ENCODE peak calls at places on chromosomes 3 and 15, in five cellular contexts. One of them, this sample, is unnamed.

GRCh38 chr15:80404719-80405553 is 754 bp downstream of the ARNT2 start:
- DNase-seq in heart left ventricle: no peak
- DNase-seq in cardiac muscle cell: peak; percentile 12
- DNase-seq in A549: peak; percentile 33
- DNase-seq in AG04449: no peak
- DNase-seq in this sample: peak; percentile 4

GRCh38 chr3:171320721-171321120 is 139.5 kb downstream of the TNIK start:
- DNase-seq in heart left ventricle: peak; percentile 60
- DNase-seq in A549: no peak
- DNase-seq in cardiac muscle cell: peak; percentile 68
- DNase-seq in AG04449: no peak
- DNase-seq in this sample: no peak

GRCh38 chr15:50883903-50884302 is 24.6 kb upstream of the AP4E1 start:
- DNase-seq in AG04449: no peak
- DNase-seq in cardiac muscle cell: peak; percentile 65
- DNase-seq in heart left ventricle: peak; percentile 29
- DNase-seq in A549: peak; percentile 52
- DNase-seq in this sample: peak; percentile 67

GRCh38 chr3:64462203-64463120 is 225.3 kb downstream of the ADAMTS9 start:
- DNase-seq in AG04449: peak; percentile 79
- DNase-seq in A549: no peak
- DNase-seq in heart left ventricle: no peak
- DNase-seq in cardiac muscle cell: peak; percentile 87
- DNase-seq in this sample: peak; percentile 93

GRCh38 chr3:101077361-101078011 is 84.3 kb upstream of the ABI3BP start:
- DNase-seq in cardiac muscle cell: peak; percentile 62
- DNase-seq in AG04449: no peak
- DNase-seq in A549: peak; percentile 73
- DNase-seq in heart left ventricle: no peak
- DNase-seq in this sample: peak; percentile 51

GRCh38 chr3:101036213-101036618 is 43.0 kb upstream of the ABI3BP start:
- DNase-seq in heart left ventricle: no peak
- DNase-seq in AG04449: peak; percentile 96
- DNase-seq in cardiac muscle cell: peak; percentile 94
- DNase-seq in A549: peak; percentile 84
- DNase-seq in this sample: peak; percentile 96

GRCh38 chr15:88992912-88993376 is 79.8 kb upstream of the MFGE8 start:
- DNase-seq in heart left ventricle: no peak
- DNase-seq in cardiac muscle cell: no peak
- DNase-seq in A549: no peak
- DNase-seq in AG04449: no peak
- DNase-seq in this sample: no peak

GRCh38 chr3:127815001-127815400 is 7.3 kb downstream of the MGLL start:
- DNase-seq in cardiac muscle cell: no peak
- DNase-seq in A549: no peak
- DNase-seq in AG04449: no peak
- DNase-seq in heart left ventricle: no peak
- DNase-seq in this sample: no peak

GRCh38 chr3:106765342-106765741 is 611.9 kb upstream of the CCDC54 start:
- DNase-seq in AG04449: peak; percentile 26
- DNase-seq in A549: peak; percentile 14
- DNase-seq in heart left ventricle: no peak
- DNase-seq in cardiac muscle cell: peak; percentile 93
- DNase-seq in this sample: peak; percentile 90

DNA sequence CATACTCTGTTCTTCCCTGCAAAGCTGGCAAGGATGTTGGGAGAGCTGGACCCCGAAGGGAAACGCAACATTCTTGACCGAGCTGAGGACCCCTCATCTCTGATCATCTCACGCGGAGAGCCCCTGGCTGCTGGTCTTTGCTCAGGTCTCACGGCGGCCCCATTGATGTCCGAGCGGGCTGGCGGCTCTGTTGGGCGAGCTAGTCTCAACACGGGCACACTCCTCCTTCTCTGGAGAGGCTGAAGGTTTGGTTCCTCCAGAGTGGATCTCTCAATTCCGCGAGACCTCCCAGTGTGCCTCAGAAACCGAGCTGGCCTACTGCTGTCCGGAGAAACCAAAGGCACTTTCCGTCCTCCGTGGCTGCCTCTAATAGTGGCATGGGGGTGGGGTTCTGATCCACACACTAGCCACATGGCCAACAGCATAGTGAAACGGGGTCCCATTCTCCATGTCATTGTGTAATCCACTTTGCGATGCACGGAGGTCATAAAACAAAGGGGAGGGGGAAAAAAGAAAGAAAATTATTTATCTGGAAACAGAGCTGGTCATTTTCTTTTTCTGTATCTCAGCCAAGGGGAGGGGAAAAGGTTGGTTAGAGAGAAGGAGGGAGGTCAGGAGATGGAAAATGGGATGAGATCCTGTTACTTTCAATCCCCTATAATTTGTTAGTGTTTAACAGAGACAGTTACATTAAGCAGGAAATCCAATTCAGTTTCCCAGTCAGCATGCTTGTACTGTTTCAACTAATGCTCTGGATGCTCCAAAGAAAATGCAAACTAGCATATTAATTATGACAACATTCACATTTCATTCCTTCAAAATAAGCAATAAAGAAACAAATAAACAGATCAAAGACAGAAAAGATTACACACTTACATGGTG is 1.3 kb downstream of the CCDC80 start:
- DNase-seq in cardiac muscle cell: peak; percentile 62
- DNase-seq in heart left ventricle: no peak
- DNase-seq in AG04449: no peak
- DNase-seq in A549: no peak
- DNase-seq in this sample: no peak
- H3K4me3 ChIP-seq in cardiac muscle cell: peak overlapping the region; percentile 21
- H3K4me3 ChIP-seq in heart left ventricle: peak overlapping the region; percentile 38
- H3K4me3 ChIP-seq in AG04449: peak overlapping the region; percentile 74
- H3K4me3 ChIP-seq in A549: peak overlapping the region; percentile 47
- H3K4me3 ChIP-seq in this sample: peak overlapping the region; percentile 74

DNA sequence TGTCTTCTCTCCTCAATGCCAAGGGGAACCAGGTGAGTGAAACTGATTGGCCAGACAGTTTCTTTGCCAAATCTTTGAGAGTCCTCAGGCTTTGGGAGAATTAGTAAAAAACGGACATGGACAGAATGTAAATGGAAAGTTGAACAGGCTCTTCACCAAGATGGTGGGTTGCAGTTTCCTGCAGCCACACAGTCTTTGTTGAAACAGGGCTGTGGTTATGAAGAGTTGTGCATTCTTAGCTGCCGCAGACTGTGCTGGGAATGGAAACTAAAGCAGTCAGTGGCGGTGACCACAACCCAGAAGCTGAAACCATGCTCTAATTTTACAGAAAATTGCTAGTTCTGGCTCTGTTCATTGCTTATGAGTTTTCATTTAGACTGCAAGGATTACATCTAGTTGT is 42.1 kb upstream of the TASOR start:
- DNase-seq in AG04449: no peak
- DNase-seq in heart left ventricle: no peak
- DNase-seq in cardiac muscle cell: no peak
- DNase-seq in A549: no peak
- DNase-seq in this sample: peak; percentile 5
- H3K4me3 ChIP-seq in AG04449: no peak overlapping the region
- H3K4me3 ChIP-seq in heart left ventricle: no peak overlapping the region
- H3K4me3 ChIP-seq in cardiac muscle cell: no peak overlapping the region
- H3K4me3 ChIP-seq in A549: no peak overlapping the region
- H3K4me3 ChIP-seq in this sample: no peak overlapping the region

GRCh38 chr3:37863552-37863865 is 1.8 kb downstream of the CTDSPL start:
- DNase-seq in A549: no peak
- DNase-seq in AG04449: no peak
- DNase-seq in cardiac muscle cell: no peak
- DNase-seq in heart left ventricle: no peak
- DNase-seq in this sample: no peak
- H3K4me3 ChIP-seq in A549: no peak overlapping the region
- H3K4me3 ChIP-seq in AG04449: no peak overlapping the region
- H3K4me3 ChIP-seq in cardiac muscle cell: no peak overlapping the region
- H3K4me3 ChIP-seq in heart left ventricle: no peak overlapping the region
- H3K4me3 ChIP-seq in this sample: no peak overlapping the region

GRCh38 chr3:26004205-26004604 is 214.3 kb downstream of the OXSM start:
- DNase-seq in A549: no peak
- DNase-seq in heart left ventricle: no peak
- DNase-seq in AG04449: no peak
- DNase-seq in cardiac muscle cell: no peak
- DNase-seq in this sample: no peak
- H3K4me3 ChIP-seq in A549: no peak overlapping the region
- H3K4me3 ChIP-seq in heart left ventricle: no peak overlapping the region
- H3K4me3 ChIP-seq in AG04449: no peak overlapping the region
- H3K4me3 ChIP-seq in cardiac muscle cell: no peak overlapping the region
- H3K4me3 ChIP-seq in this sample: no peak overlapping the region

GRCh38 chr15:58063612-58064011 is 1.9 kb downstream of the ALDH1A2 start:
- DNase-seq in A549: no peak
- DNase-seq in AG04449: no peak
- DNase-seq in cardiac muscle cell: no peak
- DNase-seq in heart left ventricle: no peak
- DNase-seq in this sample: no peak

GRCh38 chr15:58065011-58065444 is 483 bp downstream of the ALDH1A2 start:
- DNase-seq in cardiac muscle cell: peak; percentile 37
- DNase-seq in A549: no peak
- DNase-seq in AG04449: no peak
- DNase-seq in heart left ventricle: peak; percentile 34
- DNase-seq in this sample: no peak

GRCh38 chr15:58062983-58063382 is 2.5 kb downstream of the ALDH1A2 start:
- DNase-seq in A549: no peak
- DNase-seq in heart left ventricle: no peak
- DNase-seq in cardiac muscle cell: no peak
- DNase-seq in AG04449: no peak
- DNase-seq in this sample: no peak

GRCh38 chr15:58065445-58066041 is at the start of gene ALDH1A2:
- DNase-seq in cardiac muscle cell: peak; percentile 38
- DNase-seq in AG04449: no peak
- DNase-seq in A549: no peak
- DNase-seq in heart left ventricle: peak; percentile 40
- DNase-seq in this sample: no peak

DNA sequence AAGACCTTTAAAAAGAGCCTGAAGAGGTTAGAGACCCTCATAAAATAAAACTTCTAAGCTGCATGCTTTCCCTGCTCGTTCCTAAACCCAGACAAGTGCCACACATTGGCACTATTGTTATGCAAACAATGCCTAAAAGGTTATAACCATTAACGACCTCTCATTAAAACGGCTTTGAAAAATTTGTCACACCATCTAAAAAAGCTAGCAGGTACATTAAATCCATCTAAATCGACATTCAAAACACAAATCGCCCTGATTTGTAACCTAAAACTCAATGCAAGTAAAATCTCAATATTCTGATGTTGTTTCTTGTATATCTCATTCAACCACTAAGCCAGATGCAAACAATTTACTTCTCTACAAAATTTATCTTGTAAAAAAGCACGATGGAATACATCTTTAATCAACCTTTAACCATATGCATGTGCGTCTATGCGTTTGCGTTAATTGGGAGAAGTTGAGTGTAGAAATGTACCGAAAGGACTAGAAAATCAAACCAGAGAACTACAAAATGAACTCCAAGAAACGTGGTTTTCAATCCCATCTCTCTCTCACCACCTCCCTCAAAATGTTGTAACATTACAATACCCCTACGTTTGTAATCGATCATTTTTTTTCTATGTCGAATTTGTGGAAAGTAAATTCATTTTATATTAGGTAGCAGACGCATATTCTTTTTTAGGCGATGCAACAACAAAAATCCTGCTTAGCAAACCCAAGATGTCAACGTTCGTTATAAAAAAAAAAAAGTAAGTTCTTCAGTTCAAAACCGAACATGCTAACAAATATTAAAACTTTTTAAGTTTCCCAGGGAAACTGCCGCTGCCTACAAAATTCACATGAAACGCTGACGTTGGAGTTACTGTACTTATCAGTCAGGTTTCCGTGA is 1.1 kb downstream of the ALDH1A2 start:
- DNase-seq in heart left ventricle: no peak
- DNase-seq in A549: no peak
- DNase-seq in AG04449: no peak
- DNase-seq in cardiac muscle cell: no peak
- DNase-seq in this sample: peak; percentile 27
- H3K4me3 ChIP-seq in heart left ventricle: peak overlapping the region; percentile 45
- H3K4me3 ChIP-seq in A549: no peak overlapping the region
- H3K4me3 ChIP-seq in AG04449: no peak overlapping the region
- H3K4me3 ChIP-seq in cardiac muscle cell: no peak overlapping the region
- H3K4me3 ChIP-seq in this sample: no peak overlapping the region

DNA sequence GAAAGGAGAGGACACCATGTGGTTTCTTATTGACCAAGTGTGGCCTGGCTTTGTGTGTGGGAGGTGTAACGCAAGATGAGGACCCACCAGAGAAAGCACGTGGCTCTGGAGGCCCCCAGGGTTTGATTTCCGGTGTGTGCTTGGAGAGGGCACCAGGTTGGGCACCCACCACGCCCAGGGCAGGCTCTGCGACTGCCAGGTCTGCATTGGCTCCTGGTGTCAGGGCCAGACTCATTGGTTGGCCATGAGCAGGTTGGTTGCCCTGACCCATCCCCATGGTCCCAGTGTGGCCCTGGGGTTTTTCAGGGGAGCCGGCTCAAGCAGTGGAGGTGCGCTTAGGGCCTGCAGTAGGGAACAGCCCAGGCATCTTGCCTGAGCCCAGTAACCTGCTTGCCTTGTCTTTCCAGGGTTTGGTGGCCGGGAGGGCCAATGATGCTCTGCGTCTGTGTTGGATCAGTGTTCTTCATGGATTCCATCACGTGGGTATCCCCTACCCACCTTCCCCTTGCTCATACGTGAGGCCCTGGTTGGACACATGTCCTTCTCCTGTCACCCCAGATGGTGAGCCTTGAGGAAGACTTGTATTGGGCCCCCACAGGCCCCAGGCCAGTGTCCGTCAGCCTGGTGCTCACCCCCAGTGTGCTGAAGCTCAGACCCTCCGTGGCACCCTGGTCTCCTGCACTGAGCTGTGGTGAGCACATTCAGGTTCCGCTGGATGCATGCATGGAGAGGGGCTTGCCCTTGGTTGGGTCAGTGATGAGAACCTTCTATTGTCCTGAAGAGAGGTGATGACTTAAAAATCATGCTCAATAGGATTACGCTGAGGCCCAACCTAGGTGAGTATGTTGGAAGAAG is 193.9 kb downstream of the UBE3A start:
- DNase-seq in cardiac muscle cell: no peak
- DNase-seq in AG04449: no peak
- DNase-seq in heart left ventricle: peak; percentile 4
- DNase-seq in A549: no peak
- DNase-seq in this sample: no peak
- H3K4me3 ChIP-seq in cardiac muscle cell: no peak overlapping the region
- H3K4me3 ChIP-seq in AG04449: no peak overlapping the region
- H3K4me3 ChIP-seq in heart left ventricle: no peak overlapping the region
- H3K4me3 ChIP-seq in A549: no peak overlapping the region
- H3K4me3 ChIP-seq in this sample: no peak overlapping the region

DNA sequence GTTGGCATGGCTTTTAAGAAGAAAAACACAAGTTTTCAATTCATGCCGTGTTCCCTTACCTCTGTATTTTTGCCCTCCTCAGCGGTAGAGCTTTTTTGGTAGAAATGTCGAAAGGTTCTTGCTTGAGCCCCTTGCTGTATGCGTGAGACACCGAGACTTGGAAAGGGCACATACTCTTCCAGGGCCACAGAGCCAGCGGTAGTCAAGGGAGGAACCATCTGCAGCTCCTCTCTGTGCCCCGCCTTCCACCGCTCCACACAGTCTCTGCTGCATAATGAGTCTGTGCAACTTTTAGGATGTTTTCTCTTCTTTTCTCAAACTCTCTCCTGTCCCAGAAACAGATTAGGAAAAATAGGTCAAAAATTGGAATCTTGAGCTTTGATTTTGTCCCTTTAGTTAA is 77.5 kb downstream of the LPP start:
- DNase-seq in A549: no peak
- DNase-seq in cardiac muscle cell: no peak
- DNase-seq in AG04449: no peak
- DNase-seq in heart left ventricle: peak; percentile 37
- DNase-seq in this sample: no peak
- H3K4me3 ChIP-seq in A549: no peak overlapping the region
- H3K4me3 ChIP-seq in cardiac muscle cell: no peak overlapping the region
- H3K4me3 ChIP-seq in AG04449: no peak overlapping the region
- H3K4me3 ChIP-seq in heart left ventricle: no peak overlapping the region
- H3K4me3 ChIP-seq in this sample: no peak overlapping the region